ENCODE peak calls at places on chromosomes 3 and 15, in eight cellular contexts. I is fibroblast of lung, C is activated gamma-delta T cell treated with Interleukin-2 at 50 U/mL for 16 hours, B is H4, S is AG09309, T is mammary epithelial cell, W is ureter, Z is activated B cell treated with CpG ODN at 0.5 μM for 24 hours. Y is an unnamed sample.

GRCh38 chr15:75307778-75308390 is 25.2 kb downstream of the GOLGA6D start:
- DNase-seq in B (peak), Z (no peak), W (peak), T (peak), C (no peak), S (no peak), I (no peak), Y (peak)

GRCh38 chr3:14462738-14463137 is 60.3 kb downstream of the SLC6A6 start:
- DNase-seq in I (no peak), T (no peak), Z (no peak), B (no peak), W (no peak), S (no peak), C (no peak), Y (no peak)

GRCh38 chr3:51931756-51932155 is 9.9 kb downstream of the RRP9 start:
- DNase-seq in T (no peak), I (no peak), Z (no peak), B (no peak), S (no peak), C (no peak), W (peak), Y (no peak)

GRCh38 chr15:48168626-48169025 is 9.5 kb downstream of the MYEF2 start:
- DNase-seq in I (no peak), W (no peak), B (no peak), Z (no peak), C (no peak), T (no peak), S (no peak), Y (no peak)

GRCh38 chr3:72042397-72043211 is 257.7 kb upstream of the PROK2 start:
- DNase-seq in B (peak), T (no peak), C (no peak), W (no peak), Z (no peak), I (peak), S (peak), Y (no peak)

GRCh38 chr3:8576841-8577553 is 67.6 kb downstream of the SSUH2 start:
- DNase-seq in C (no peak), W (no peak), B (no peak), S (no peak), T (no peak), I (peak), Z (no peak), Y (no peak)

GRCh38 chr3:180700941-180701340 is 21.7 kb upstream of the CCDC39 start:
- DNase-seq in B (peak), I (peak), C (no peak), Z (no peak), W (no peak), S (no peak), T (peak), Y (no peak)

GRCh38 chr15:75198560-75199346 is 2.9 kb upstream of the C15orf39 start:
- DNase-seq in T (peak), W (no peak), C (no peak), Z (no peak), B (peak), S (no peak), I (peak), Y (peak)

GRCh38 chr15:50906954-50907865 is 1.3 kb upstream of the AP4E1 start:
- DNase-seq in I (no peak), Z (peak), B (no peak), C (peak), W (no peak), S (no peak), T (peak), Y (no peak)

GRCh38 chr3:145489011-145489410 is 672.0 kb downstream of the PLOD2 start:
- DNase-seq in Z (no peak), C (no peak), I (no peak), B (no peak), S (no peak), W (no peak), T (no peak), Y (no peak)

GRCh38 chr3:130462089-130462488 is 54.9 kb upstream of the COL6A6 start:
- DNase-seq in T (no peak), S (no peak), Z (no peak), W (no peak), I (no peak), B (no peak), C (no peak), Y (peak)

GRCh38 chr15:101551696-101552591 is 62.4 kb upstream of the PCSK6 start:
- DNase-seq in W (no peak), S (no peak), C (no peak), T (no peak), I (no peak), B (no peak), Z (no peak), Y (no peak)

GRCh38 chr15:35448294-35448693 is 97.7 kb downstream of the DPH6 start:
- DNase-seq in T (no peak), Z (no peak), W (no peak), B (no peak), S (no peak), C (no peak), I (no peak), Y (no peak)

GRCh38 chr15:100780208-100780800 is 99.3 kb upstream of the ALDH1A3 start:
- DNase-seq in I (no peak), B (peak), S (no peak), W (peak), T (no peak), C (no peak), Z (no peak), Y (no peak)

GRCh38 chr3:115937054-115937453 is 313.7 kb downstream of the GAP43 start:
- DNase-seq in S (no peak), C (no peak), Z (no peak), I (no peak), B (no peak), T (no peak), W (no peak), Y (no peak)

GRCh38 chr3:32176989-32177701 is 61.3 kb upstream of the CMTM8 start:
- DNase-seq in I (peak), T (peak), B (peak), W (peak), S (peak), C (peak), Z (no peak), Y (peak)

GRCh38 chr3:24843955-24844354 is 349.3 kb upstream of the THRB start:
- DNase-seq in Z (no peak), I (no peak), S (no peak), C (no peak), B (no peak), W (no peak), T (no peak), Y (no peak)

GRCh38 chr15:63475670-63476069 is 28.7 kb upstream of the USP3 start:
- DNase-seq in C (no peak), I (no peak), T (no peak), B (no peak), S (no peak), Z (no peak), W (no peak), Y (no peak)

GRCh38 chr15:41780266-41780665 is 6.0 kb downstream of the MAPKBP1 start:
- DNase-seq in I (no peak), B (no peak), Z (no peak), S (no peak), T (no peak), C (no peak), W (no peak), Y (no peak)

GRCh38 chr3:179772297-179772696 is 119.5 kb downstream of the USP13 start:
- DNase-seq in S (no peak), W (no peak), C (no peak), T (no peak), B (no peak), Z (no peak), I (no peak), Y (no peak)

GRCh38 chr3:43388909-43389308 is 102.6 kb downstream of the SNRK start:
- DNase-seq in Z (no peak), T (no peak), B (no peak), C (no peak), S (no peak), W (no peak), I (no peak), Y (no peak)

GRCh38 chr3:15263926-15264325 is 57.9 kb downstream of the CAPN7 start:
- DNase-seq in S (no peak), B (no peak), T (no peak), Z (no peak), I (no peak), W (no peak), C (no peak), Y (no peak)

GRCh38 chr3:146468234-146468931 is 978 bp downstream of the PLSCR2 start:
- DNase-seq in B (peak), C (no peak), I (peak), W (no peak), T (no peak), Z (no peak), S (no peak), Y (no peak)

GRCh38 chr15:64699767-64700388 is 75.5 kb downstream of the RBPMS2 start:
- DNase-seq in I (peak), W (no peak), T (peak), C (no peak), B (no peak), S (no peak), Z (no peak), Y (peak)

GRCh38 chr3:121155023-121155422 is 247.0 kb downstream of the STXBP5L start:
- DNase-seq in B (no peak), C (no peak), I (peak), W (no peak), T (no peak), S (no peak), Z (no peak), Y (no peak)

GRCh38 chr3:128787256-128788253 is 61.6 kb downstream of the RAB7A start:
- DNase-seq in W (no peak), Z (no peak), S (no peak), B (peak), T (peak), C (peak), I (peak), Y (peak)

GRCh38 chr15:86229306-86229705 is 149.6 kb downstream of the AGBL1 start:
- DNase-seq in T (no peak), C (no peak), B (no peak), I (no peak), Z (no peak), W (no peak), S (no peak), Y (no peak)

GRCh38 chr3:4466783-4467521 is at the start of gene SUMF1:
- DNase-seq in C (peak), S (no peak), W (peak), B (peak), Z (peak), T (peak), I (peak), Y (peak)